ENCODE peak calls at places on chromosome 14, in six cellular contexts. One of them, this sample, is unnamed. For H3K4me1 and H3K27me3, the result is how much of the 10 kb centered on the place peaks cover.

GRCh38 chr14:25009891-25010290 is 40.1 kb downstream of the STXBP6 start:
- DNase-seq in cardiac muscle cell: peak
- DNase-seq in upper lobe of right lung: no peak
- DNase-seq in psoas muscle: no peak
- DNase-seq in CD8-positive, alpha-beta T cell: no peak
- DNase-seq in ovary: no peak
- DNase-seq in this sample: no peak

GRCh38 chr14:32559048-32559447 is 229.9 kb downstream of the AKAP6 start:
- DNase-seq in cardiac muscle cell: no peak
- DNase-seq in upper lobe of right lung: no peak
- DNase-seq in psoas muscle: no peak
- DNase-seq in CD8-positive, alpha-beta T cell: no peak
- DNase-seq in ovary: no peak
- DNase-seq in this sample: no peak

GRCh38 chr14:69259531-69260245 is at the start of gene GALNT16:
- DNase-seq in cardiac muscle cell: peak
- DNase-seq in upper lobe of right lung: peak
- DNase-seq in psoas muscle: peak
- DNase-seq in CD8-positive, alpha-beta T cell: no peak
- DNase-seq in ovary: no peak
- DNase-seq in this sample: peak

GRCh38 chr14:63857467-63858030 is 4.7 kb downstream of the SYNE2 start:
- DNase-seq in cardiac muscle cell: no peak
- DNase-seq in upper lobe of right lung: no peak
- DNase-seq in psoas muscle: no peak
- DNase-seq in CD8-positive, alpha-beta T cell: no peak
- DNase-seq in ovary: no peak
- DNase-seq in this sample: no peak

GRCh38 chr14:73369433-73369832 is 88.9 kb downstream of the NUMB start:
- DNase-seq in cardiac muscle cell: no peak
- DNase-seq in upper lobe of right lung: no peak
- DNase-seq in psoas muscle: no peak
- DNase-seq in CD8-positive, alpha-beta T cell: no peak
- DNase-seq in ovary: no peak
- DNase-seq in this sample: no peak

GRCh38 chr14:50363734-50364113 is 33.0 kb downstream of the CDKL1 start:
- DNase-seq in cardiac muscle cell: no peak
- DNase-seq in upper lobe of right lung: no peak
- DNase-seq in psoas muscle: no peak
- DNase-seq in CD8-positive, alpha-beta T cell: peak
- DNase-seq in ovary: no peak
- DNase-seq in this sample: no peak

GRCh38 chr14:91415794-91416743 is 1.6 kb downstream of the CCDC88C start:
- DNase-seq in cardiac muscle cell: no peak
- DNase-seq in upper lobe of right lung: no peak
- DNase-seq in psoas muscle: no peak
- DNase-seq in CD8-positive, alpha-beta T cell: peak
- DNase-seq in ovary: no peak
- DNase-seq in this sample: no peak

GRCh38 chr14:74218462-74218861 is 20.8 kb upstream of the VSX2 start:
- DNase-seq in cardiac muscle cell: no peak
- DNase-seq in upper lobe of right lung: no peak
- DNase-seq in psoas muscle: no peak
- DNase-seq in CD8-positive, alpha-beta T cell: no peak
- DNase-seq in ovary: no peak
- DNase-seq in this sample: no peak

GRCh38 chr14:74018029-74018703 is 922 bp downstream of the ENTPD5 start:
- DNase-seq in cardiac muscle cell: no peak
- DNase-seq in upper lobe of right lung: no peak
- DNase-seq in psoas muscle: no peak
- DNase-seq in CD8-positive, alpha-beta T cell: no peak
- DNase-seq in ovary: no peak
- DNase-seq in this sample: no peak

DNA sequence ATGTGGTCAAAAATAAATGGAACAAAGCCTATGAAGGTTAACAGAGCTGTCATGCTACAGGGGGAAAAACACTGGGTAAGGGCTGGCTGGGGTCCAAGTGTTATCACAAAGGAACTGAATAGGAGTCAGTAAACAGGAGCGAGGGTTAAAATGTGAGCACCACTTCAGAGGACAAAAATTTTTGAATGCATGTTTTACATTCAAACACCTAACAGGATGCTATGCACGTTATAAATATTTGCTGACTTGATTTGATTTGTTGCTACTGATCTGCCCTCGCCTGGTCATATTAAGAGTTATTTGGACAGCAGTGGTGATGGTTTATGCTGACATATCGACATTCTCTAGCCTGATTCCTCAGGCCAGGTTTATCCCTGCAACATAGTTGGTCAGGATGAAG is 7.4 kb upstream of the KTN1 start:
- DNase-seq in cardiac muscle cell: peak
- DNase-seq in upper lobe of right lung: no peak
- DNase-seq in psoas muscle: no peak
- DNase-seq in CD8-positive, alpha-beta T cell: no peak
- DNase-seq in ovary: no peak
- DNase-seq in this sample: no peak
- H3K4me1 ChIP-seq in cardiac muscle cell: under half
- H3K4me1 ChIP-seq in upper lobe of right lung: under half
- H3K4me1 ChIP-seq in psoas muscle: under half
- H3K4me1 ChIP-seq in CD8-positive, alpha-beta T cell: under half
- H3K4me1 ChIP-seq in ovary: under half
- H3K4me1 ChIP-seq in this sample: under half

DNA sequence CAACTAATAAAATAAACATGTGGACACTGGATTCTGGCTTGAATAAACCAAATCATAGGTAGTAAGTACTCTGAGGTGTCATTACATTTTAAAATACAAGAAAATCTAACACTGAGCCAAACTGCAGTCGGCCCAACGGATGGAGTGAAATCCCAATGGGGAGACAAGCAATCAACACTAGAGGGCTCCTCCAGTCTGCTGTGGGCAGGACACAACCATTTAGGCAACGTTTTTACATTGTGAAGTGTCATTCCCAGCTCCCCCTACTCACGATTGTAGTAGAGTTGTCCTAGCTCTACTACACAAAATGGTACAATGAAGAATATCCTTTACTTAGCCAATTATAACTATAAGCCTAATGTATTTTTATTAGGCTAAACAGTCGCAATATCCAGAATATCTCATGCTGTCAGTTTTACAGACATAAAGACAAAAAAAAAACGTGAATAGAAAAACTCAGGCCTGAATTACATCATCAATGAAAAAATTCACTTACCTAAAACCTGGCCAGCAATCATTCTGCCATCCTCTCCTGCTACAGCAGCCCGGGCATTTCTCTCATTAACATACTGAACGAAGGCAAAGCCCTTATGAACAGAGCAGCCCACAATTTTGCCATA is 35.7 kb downstream of the HNRNPC start:
- DNase-seq in cardiac muscle cell: no peak
- DNase-seq in upper lobe of right lung: no peak
- DNase-seq in psoas muscle: no peak
- DNase-seq in CD8-positive, alpha-beta T cell: no peak
- DNase-seq in ovary: no peak
- DNase-seq in this sample: no peak
- TF ChIP-seq CTCF in cardiac muscle cell: peak
- TF ChIP-seq CTCF in upper lobe of right lung: peak
- TF ChIP-seq CTCF in psoas muscle: peak
- TF ChIP-seq CTCF in CD8-positive, alpha-beta T cell: no peak
- TF ChIP-seq CTCF in ovary: no peak
- TF ChIP-seq CTCF in this sample: no peak

DNA sequence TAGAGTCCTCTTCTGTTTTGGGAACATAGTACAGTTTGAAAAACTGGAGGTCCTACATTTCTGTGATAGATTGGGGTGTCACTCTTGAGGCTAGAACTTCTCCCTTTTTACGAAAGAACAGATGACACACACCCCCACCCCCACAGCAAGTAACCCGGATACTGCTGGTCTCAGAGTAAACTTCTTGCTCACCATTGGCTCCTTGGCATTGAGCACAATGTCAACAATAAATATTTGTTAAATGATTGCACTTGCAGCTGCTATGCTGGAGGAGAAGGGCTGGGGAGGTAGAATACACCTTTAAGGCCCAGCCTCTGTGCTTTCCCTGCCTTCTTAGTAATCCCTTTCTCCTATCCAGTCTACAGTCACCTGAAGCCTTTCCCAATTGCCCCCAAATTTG is 149.8 kb downstream of the TGFB3 start:
- DNase-seq in cardiac muscle cell: no peak
- DNase-seq in upper lobe of right lung: no peak
- DNase-seq in psoas muscle: no peak
- DNase-seq in CD8-positive, alpha-beta T cell: no peak
- DNase-seq in ovary: no peak
- DNase-seq in this sample: no peak
- H3K27me3 ChIP-seq in cardiac muscle cell: under half
- H3K27me3 ChIP-seq in upper lobe of right lung: under half
- H3K27me3 ChIP-seq in psoas muscle: under half
- H3K27me3 ChIP-seq in CD8-positive, alpha-beta T cell: under half
- H3K27me3 ChIP-seq in ovary: under half
- H3K27me3 ChIP-seq in this sample: under half

DNA sequence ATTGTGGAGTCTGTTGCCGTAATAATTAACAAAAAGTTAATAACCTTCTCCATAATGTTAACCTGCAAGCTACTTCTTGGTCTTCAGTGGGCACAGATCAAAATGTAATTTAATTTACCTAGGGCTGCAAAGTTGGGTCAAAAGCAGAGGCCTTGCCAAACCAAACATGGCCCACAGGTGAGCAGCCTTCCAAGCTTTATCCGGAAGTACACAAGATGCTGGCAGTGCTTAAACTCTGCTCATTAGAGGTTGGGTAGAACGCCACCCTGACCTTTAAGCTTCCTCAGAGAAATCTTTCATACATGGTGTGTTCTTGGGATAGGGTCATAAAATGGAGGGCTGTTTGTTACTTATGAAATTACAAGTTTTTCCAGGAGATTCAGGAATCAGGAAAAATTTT is 7.4 kb downstream of the EGLN3 start:
- DNase-seq in cardiac muscle cell: no peak
- DNase-seq in upper lobe of right lung: no peak
- DNase-seq in psoas muscle: no peak
- DNase-seq in CD8-positive, alpha-beta T cell: no peak
- DNase-seq in ovary: no peak
- DNase-seq in this sample: no peak
- H3K4me1 ChIP-seq in cardiac muscle cell: under half
- H3K4me1 ChIP-seq in upper lobe of right lung: under half
- H3K4me1 ChIP-seq in psoas muscle: under half
- H3K4me1 ChIP-seq in CD8-positive, alpha-beta T cell: under half
- H3K4me1 ChIP-seq in ovary: under half
- H3K4me1 ChIP-seq in this sample: under half

DNA sequence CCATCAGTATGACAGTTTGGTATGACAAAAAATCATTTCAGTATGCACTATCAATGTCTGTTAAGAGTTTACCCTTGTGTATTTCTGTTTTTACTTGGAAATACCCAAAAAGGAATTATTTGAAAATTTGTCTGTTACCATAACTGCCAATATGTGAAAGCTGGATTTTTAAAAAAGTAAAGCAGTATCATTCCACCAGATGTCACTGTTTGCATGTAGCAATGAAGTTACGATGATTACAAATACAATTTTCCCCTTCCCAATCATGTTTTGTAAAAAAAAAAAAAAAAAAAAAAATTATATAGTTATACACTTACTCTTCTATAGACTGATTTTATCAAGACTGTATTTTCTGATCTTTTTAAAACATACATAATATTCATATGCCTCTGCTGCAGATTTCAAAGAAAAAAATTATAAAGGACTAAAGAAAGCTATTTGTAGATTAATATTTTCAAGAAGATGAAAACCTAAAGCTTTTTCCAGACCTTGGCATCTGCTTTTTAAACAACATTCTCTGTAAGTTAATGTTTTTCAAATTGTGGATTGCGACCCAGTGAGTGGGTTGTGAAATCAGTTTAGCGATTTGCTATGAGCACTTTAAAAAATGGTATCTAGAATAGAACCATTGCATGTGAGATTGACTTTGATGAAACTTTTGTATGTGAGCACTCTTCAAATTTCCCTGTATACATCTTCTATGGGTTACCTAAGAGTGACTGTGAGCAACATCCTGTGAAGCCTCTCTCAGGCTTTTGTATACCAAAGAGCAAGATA is 114.2 kb downstream of the TTC6 start:
- DNase-seq in cardiac muscle cell: no peak
- DNase-seq in upper lobe of right lung: no peak
- DNase-seq in psoas muscle: no peak
- DNase-seq in CD8-positive, alpha-beta T cell: no peak
- DNase-seq in ovary: no peak
- DNase-seq in this sample: no peak
- TF ChIP-seq CTCF in cardiac muscle cell: peak
- TF ChIP-seq CTCF in upper lobe of right lung: peak
- TF ChIP-seq CTCF in psoas muscle: peak
- TF ChIP-seq CTCF in CD8-positive, alpha-beta T cell: no peak
- TF ChIP-seq CTCF in ovary: no peak
- TF ChIP-seq CTCF in this sample: no peak

GRCh38 chr14:94771191-94771905 is 1.4 kb upstream of the GSC start:
- DNase-seq in cardiac muscle cell: no peak
- DNase-seq in upper lobe of right lung: no peak
- DNase-seq in psoas muscle: no peak
- DNase-seq in CD8-positive, alpha-beta T cell: no peak
- DNase-seq in ovary: no peak
- DNase-seq in this sample: no peak
- H3K27me3 ChIP-seq in cardiac muscle cell: half or more
- H3K27me3 ChIP-seq in upper lobe of right lung: half or more
- H3K27me3 ChIP-seq in psoas muscle: under half
- H3K27me3 ChIP-seq in CD8-positive, alpha-beta T cell: under half
- H3K27me3 ChIP-seq in ovary: under half
- H3K27me3 ChIP-seq in this sample: half or more

GRCh38 chr14:79514700-79515099 is 696.6 kb downstream of the DIO2 start:
- DNase-seq in cardiac muscle cell: no peak
- DNase-seq in upper lobe of right lung: no peak
- DNase-seq in psoas muscle: no peak
- DNase-seq in CD8-positive, alpha-beta T cell: no peak
- DNase-seq in ovary: no peak
- DNase-seq in this sample: no peak
- H3K4me1 ChIP-seq in cardiac muscle cell: under half
- H3K4me1 ChIP-seq in upper lobe of right lung: under half
- H3K4me1 ChIP-seq in psoas muscle: under half
- H3K4me1 ChIP-seq in CD8-positive, alpha-beta T cell: under half
- H3K4me1 ChIP-seq in ovary: under half
- H3K4me1 ChIP-seq in this sample: under half